ENCODE peak calls at places on chromosome 22, in seven cellular contexts. One of them, this sample, is unnamed.
A peak's percentile ranks its signal among the peaks of the same experiment; 100 is the strongest.

GRCh38 chr22:24894998-24895397 is 51.5 kb downstream of the LHFPL7 start:
- DNase-seq in stimulated activated CD4-positive, alpha-beta T cell treated with anti-CD3 and anti-CD28 coated beads, Interleukin-4, amount 100 ng/mL, for 1 hour: no peak
- DNase-seq in tibial nerve: peak; percentile 60
- DNase-seq in hypothalamus: no peak
- DNase-seq in LHCN-M2: peak; percentile 27
- DNase-seq in NCI-H2081: peak; percentile 44
- DNase-seq in psoas muscle: peak; percentile 76
- DNase-seq in this sample: peak; percentile 84

GRCh38 chr22:40216041-40216756 is 38.5 kb downstream of the TNRC6B start:
- DNase-seq in tibial nerve: no peak
- DNase-seq in psoas muscle: no peak
- DNase-seq in hypothalamus: no peak
- DNase-seq in LHCN-M2: no peak
- DNase-seq in NCI-H2081: no peak
- DNase-seq in stimulated activated CD4-positive, alpha-beta T cell treated with anti-CD3 and anti-CD28 coated beads, Interleukin-4, amount 100 ng/mL, for 1 hour: peak; percentile 17
- DNase-seq in this sample: no peak

GRCh38 chr22:17836977-17837742 is 62.9 kb upstream of the BID start:
- DNase-seq in hypothalamus: no peak
- DNase-seq in LHCN-M2: no peak
- DNase-seq in tibial nerve: no peak
- DNase-seq in psoas muscle: no peak
- DNase-seq in stimulated activated CD4-positive, alpha-beta T cell treated with anti-CD3 and anti-CD28 coated beads, Interleukin-4, amount 100 ng/mL, for 1 hour: no peak
- DNase-seq in NCI-H2081: no peak
- DNase-seq in this sample: no peak

GRCh38 chr22:25651332-25651731 is 86.9 kb downstream of the GRK3 start:
- DNase-seq in NCI-H2081: no peak
- DNase-seq in stimulated activated CD4-positive, alpha-beta T cell treated with anti-CD3 and anti-CD28 coated beads, Interleukin-4, amount 100 ng/mL, for 1 hour: no peak
- DNase-seq in tibial nerve: no peak
- DNase-seq in hypothalamus: no peak
- DNase-seq in LHCN-M2: no peak
- DNase-seq in psoas muscle: no peak
- DNase-seq in this sample: no peak

GRCh38 chr22:25542231-25542630 is 22.2 kb upstream of the GRK3 start:
- DNase-seq in tibial nerve: no peak
- DNase-seq in NCI-H2081: no peak
- DNase-seq in hypothalamus: no peak
- DNase-seq in stimulated activated CD4-positive, alpha-beta T cell treated with anti-CD3 and anti-CD28 coated beads, Interleukin-4, amount 100 ng/mL, for 1 hour: no peak
- DNase-seq in LHCN-M2: no peak
- DNase-seq in psoas muscle: no peak
- DNase-seq in this sample: no peak

GRCh38 chr22:17914474-17914873 is 109.9 kb downstream of the MICAL3 start:
- DNase-seq in LHCN-M2: no peak
- DNase-seq in NCI-H2081: no peak
- DNase-seq in stimulated activated CD4-positive, alpha-beta T cell treated with anti-CD3 and anti-CD28 coated beads, Interleukin-4, amount 100 ng/mL, for 1 hour: no peak
- DNase-seq in tibial nerve: no peak
- DNase-seq in hypothalamus: no peak
- DNase-seq in psoas muscle: no peak
- DNase-seq in this sample: no peak

GRCh38 chr22:50346415-50346945 is 3.4 kb downstream of the PPP6R2 start:
- DNase-seq in stimulated activated CD4-positive, alpha-beta T cell treated with anti-CD3 and anti-CD28 coated beads, Interleukin-4, amount 100 ng/mL, for 1 hour: no peak
- DNase-seq in psoas muscle: no peak
- DNase-seq in hypothalamus: no peak
- DNase-seq in LHCN-M2: no peak
- DNase-seq in NCI-H2081: no peak
- DNase-seq in tibial nerve: no peak
- DNase-seq in this sample: no peak

GRCh38 chr22:24157783-24158170 is 23.5 kb upstream of the SUSD2 start:
- DNase-seq in LHCN-M2: peak; percentile 64
- DNase-seq in stimulated activated CD4-positive, alpha-beta T cell treated with anti-CD3 and anti-CD28 coated beads, Interleukin-4, amount 100 ng/mL, for 1 hour: no peak
- DNase-seq in psoas muscle: no peak
- DNase-seq in hypothalamus: no peak
- DNase-seq in tibial nerve: no peak
- DNase-seq in NCI-H2081: no peak
- DNase-seq in this sample: no peak

GRCh38 chr22:22021160-22021750 is 38.7 kb upstream of the TOP3B start:
- DNase-seq in NCI-H2081: no peak
- DNase-seq in psoas muscle: no peak
- DNase-seq in tibial nerve: no peak
- DNase-seq in stimulated activated CD4-positive, alpha-beta T cell treated with anti-CD3 and anti-CD28 coated beads, Interleukin-4, amount 100 ng/mL, for 1 hour: no peak
- DNase-seq in hypothalamus: no peak
- DNase-seq in LHCN-M2: no peak
- DNase-seq in this sample: no peak

GRCh38 chr22:42060489-42060888 is 10.1 kb downstream of the NAGA start:
- DNase-seq in hypothalamus: no peak
- DNase-seq in stimulated activated CD4-positive, alpha-beta T cell treated with anti-CD3 and anti-CD28 coated beads, Interleukin-4, amount 100 ng/mL, for 1 hour: no peak
- DNase-seq in NCI-H2081: no peak
- DNase-seq in psoas muscle: no peak
- DNase-seq in tibial nerve: no peak
- DNase-seq in LHCN-M2: no peak
- DNase-seq in this sample: no peak

GRCh38 chr22:41668971-41669911 is 19.4 kb downstream of the SNU13 start:
- DNase-seq in LHCN-M2: peak; percentile 57
- DNase-seq in tibial nerve: no peak
- DNase-seq in NCI-H2081: no peak
- DNase-seq in hypothalamus: no peak
- DNase-seq in psoas muscle: no peak
- DNase-seq in stimulated activated CD4-positive, alpha-beta T cell treated with anti-CD3 and anti-CD28 coated beads, Interleukin-4, amount 100 ng/mL, for 1 hour: no peak
- DNase-seq in this sample: peak; percentile 31

GRCh38 chr22:40805239-40805638 is 13.9 kb downstream of the SLC25A17 start:
- DNase-seq in hypothalamus: no peak
- DNase-seq in NCI-H2081: no peak
- DNase-seq in tibial nerve: no peak
- DNase-seq in LHCN-M2: no peak
- DNase-seq in stimulated activated CD4-positive, alpha-beta T cell treated with anti-CD3 and anti-CD28 coated beads, Interleukin-4, amount 100 ng/mL, for 1 hour: no peak
- DNase-seq in psoas muscle: no peak
- DNase-seq in this sample: no peak

GRCh38 chr22:37044634-37045625 is 6.6 kb upstream of the KCTD17 start:
- DNase-seq in tibial nerve: no peak
- DNase-seq in hypothalamus: no peak
- DNase-seq in psoas muscle: no peak
- DNase-seq in stimulated activated CD4-positive, alpha-beta T cell treated with anti-CD3 and anti-CD28 coated beads, Interleukin-4, amount 100 ng/mL, for 1 hour: no peak
- DNase-seq in NCI-H2081: no peak
- DNase-seq in LHCN-M2: no peak
- DNase-seq in this sample: peak; percentile 8

GRCh38 chr22:41563051-41563711 is 2.4 kb downstream of the CSDC2 start:
- DNase-seq in LHCN-M2: peak; percentile 89
- DNase-seq in hypothalamus: no peak
- DNase-seq in psoas muscle: no peak
- DNase-seq in stimulated activated CD4-positive, alpha-beta T cell treated with anti-CD3 and anti-CD28 coated beads, Interleukin-4, amount 100 ng/mL, for 1 hour: no peak
- DNase-seq in tibial nerve: no peak
- DNase-seq in NCI-H2081: no peak
- DNase-seq in this sample: no peak

GRCh38 chr22:42794551-42795510 is 62.2 kb downstream of the ARFGAP3 start:
- DNase-seq in psoas muscle: no peak
- DNase-seq in hypothalamus: no peak
- DNase-seq in LHCN-M2: no peak
- DNase-seq in NCI-H2081: no peak
- DNase-seq in tibial nerve: no peak
- DNase-seq in stimulated activated CD4-positive, alpha-beta T cell treated with anti-CD3 and anti-CD28 coated beads, Interleukin-4, amount 100 ng/mL, for 1 hour: no peak
- DNase-seq in this sample: no peak

GRCh38 chr22:28795932-28796856 is 4.2 kb downstream of the XBP1 start:
- DNase-seq in NCI-H2081: no peak
- DNase-seq in LHCN-M2: no peak
- DNase-seq in hypothalamus: no peak
- DNase-seq in psoas muscle: no peak
- DNase-seq in tibial nerve: no peak
- DNase-seq in stimulated activated CD4-positive, alpha-beta T cell treated with anti-CD3 and anti-CD28 coated beads, Interleukin-4, amount 100 ng/mL, for 1 hour: no peak
- DNase-seq in this sample: no peak

GRCh38 chr22:47067331-47067890 is 305.0 kb downstream of the TBC1D22A start:
- DNase-seq in psoas muscle: no peak
- DNase-seq in NCI-H2081: no peak
- DNase-seq in hypothalamus: no peak
- DNase-seq in stimulated activated CD4-positive, alpha-beta T cell treated with anti-CD3 and anti-CD28 coated beads, Interleukin-4, amount 100 ng/mL, for 1 hour: no peak
- DNase-seq in tibial nerve: no peak
- DNase-seq in LHCN-M2: no peak
- DNase-seq in this sample: no peak

GRCh38 chr22:43126506-43127165 is 16.1 kb downstream of the BIK start:
- DNase-seq in stimulated activated CD4-positive, alpha-beta T cell treated with anti-CD3 and anti-CD28 coated beads, Interleukin-4, amount 100 ng/mL, for 1 hour: no peak
- DNase-seq in psoas muscle: no peak
- DNase-seq in tibial nerve: no peak
- DNase-seq in LHCN-M2: peak; percentile 28
- DNase-seq in hypothalamus: no peak
- DNase-seq in NCI-H2081: no peak
- DNase-seq in this sample: no peak

GRCh38 chr22:31400023-31400397 is 606 bp downstream of the DRG1 start:
- DNase-seq in psoas muscle: no peak
- DNase-seq in NCI-H2081: peak; percentile 13
- DNase-seq in hypothalamus: no peak
- DNase-seq in LHCN-M2: peak; percentile 76
- DNase-seq in tibial nerve: no peak
- DNase-seq in stimulated activated CD4-positive, alpha-beta T cell treated with anti-CD3 and anti-CD28 coated beads, Interleukin-4, amount 100 ng/mL, for 1 hour: no peak
- DNase-seq in this sample: no peak

GRCh38 chr22:49139492-49140151 is 688.1 kb downstream of the BRD1 start:
- DNase-seq in NCI-H2081: no peak
- DNase-seq in hypothalamus: no peak
- DNase-seq in LHCN-M2: no peak
- DNase-seq in tibial nerve: no peak
- DNase-seq in stimulated activated CD4-positive, alpha-beta T cell treated with anti-CD3 and anti-CD28 coated beads, Interleukin-4, amount 100 ng/mL, for 1 hour: no peak
- DNase-seq in psoas muscle: no peak
- DNase-seq in this sample: no peak

GRCh38 chr22:24072361-24072760 is 61.3 kb downstream of the CABIN1 start:
- DNase-seq in hypothalamus: no peak
- DNase-seq in stimulated activated CD4-positive, alpha-beta T cell treated with anti-CD3 and anti-CD28 coated beads, Interleukin-4, amount 100 ng/mL, for 1 hour: no peak
- DNase-seq in psoas muscle: no peak
- DNase-seq in NCI-H2081: no peak
- DNase-seq in LHCN-M2: no peak
- DNase-seq in tibial nerve: no peak
- DNase-seq in this sample: no peak

GRCh38 chr22:42343136-42343484 is 72.7 kb upstream of the TCF20 start:
- DNase-seq in hypothalamus: no peak
- DNase-seq in NCI-H2081: peak; percentile 53
- DNase-seq in LHCN-M2: no peak
- DNase-seq in stimulated activated CD4-positive, alpha-beta T cell treated with anti-CD3 and anti-CD28 coated beads, Interleukin-4, amount 100 ng/mL, for 1 hour: no peak
- DNase-seq in tibial nerve: no peak
- DNase-seq in psoas muscle: no peak
- DNase-seq in this sample: no peak

GRCh38 chr22:36285545-36285944 is 32.6 kb downstream of the APOL1 start:
- DNase-seq in stimulated activated CD4-positive, alpha-beta T cell treated with anti-CD3 and anti-CD28 coated beads, Interleukin-4, amount 100 ng/mL, for 1 hour: no peak
- DNase-seq in tibial nerve: no peak
- DNase-seq in LHCN-M2: no peak
- DNase-seq in hypothalamus: no peak
- DNase-seq in psoas muscle: peak; percentile 48
- DNase-seq in NCI-H2081: no peak
- DNase-seq in this sample: no peak

GRCh38 chr22:16915711-16916110 is 90.5 kb upstream of the XKR3 start:
- DNase-seq in LHCN-M2: peak; percentile 12
- DNase-seq in stimulated activated CD4-positive, alpha-beta T cell treated with anti-CD3 and anti-CD28 coated beads, Interleukin-4, amount 100 ng/mL, for 1 hour: no peak
- DNase-seq in hypothalamus: no peak
- DNase-seq in tibial nerve: no peak
- DNase-seq in NCI-H2081: no peak
- DNase-seq in psoas muscle: no peak
- DNase-seq in this sample: no peak

GRCh38 chr22:41976070-41976901 is 7.0 kb downstream of the SEPTIN3 start:
- DNase-seq in stimulated activated CD4-positive, alpha-beta T cell treated with anti-CD3 and anti-CD28 coated beads, Interleukin-4, amount 100 ng/mL, for 1 hour: peak; percentile 52
- DNase-seq in LHCN-M2: no peak
- DNase-seq in hypothalamus: peak; percentile 66
- DNase-seq in psoas muscle: peak; percentile 66
- DNase-seq in tibial nerve: no peak
- DNase-seq in NCI-H2081: peak; percentile 51
- DNase-seq in this sample: no peak

GRCh38 chr22:31079095-31079642 is 1.9 kb upstream of the SMTN start:
- DNase-seq in NCI-H2081: no peak
- DNase-seq in LHCN-M2: no peak
- DNase-seq in tibial nerve: no peak
- DNase-seq in psoas muscle: no peak
- DNase-seq in hypothalamus: no peak
- DNase-seq in stimulated activated CD4-positive, alpha-beta T cell treated with anti-CD3 and anti-CD28 coated beads, Interleukin-4, amount 100 ng/mL, for 1 hour: no peak
- DNase-seq in this sample: no peak

GRCh38 chr22:32824531-32825315 is 23.2 kb downstream of the TIMP3 start:
- DNase-seq in NCI-H2081: no peak
- DNase-seq in psoas muscle: no peak
- DNase-seq in stimulated activated CD4-positive, alpha-beta T cell treated with anti-CD3 and anti-CD28 coated beads, Interleukin-4, amount 100 ng/mL, for 1 hour: no peak
- DNase-seq in LHCN-M2: no peak
- DNase-seq in tibial nerve: no peak
- DNase-seq in hypothalamus: no peak
- DNase-seq in this sample: no peak

GRCh38 chr22:48744967-48745841 is 1082.5 kb downstream of the BRD1 start:
- DNase-seq in NCI-H2081: no peak
- DNase-seq in LHCN-M2: no peak
- DNase-seq in hypothalamus: no peak
- DNase-seq in stimulated activated CD4-positive, alpha-beta T cell treated with anti-CD3 and anti-CD28 coated beads, Interleukin-4, amount 100 ng/mL, for 1 hour: no peak
- DNase-seq in tibial nerve: no peak
- DNase-seq in psoas muscle: no peak
- DNase-seq in this sample: no peak

GRCh38 chr22:16955678-16956210 is 52.3 kb downstream of the GAB4 start:
- DNase-seq in stimulated activated CD4-positive, alpha-beta T cell treated with anti-CD3 and anti-CD28 coated beads, Interleukin-4, amount 100 ng/mL, for 1 hour: no peak
- DNase-seq in NCI-H2081: no peak
- DNase-seq in psoas muscle: no peak
- DNase-seq in hypothalamus: no peak
- DNase-seq in tibial nerve: no peak
- DNase-seq in LHCN-M2: no peak
- DNase-seq in this sample: no peak

GRCh38 chr22:50507421-50507990 is at the start of gene LMF2:
- DNase-seq in psoas muscle: peak; percentile 96
- DNase-seq in LHCN-M2: no peak
- DNase-seq in NCI-H2081: peak; percentile 60
- DNase-seq in stimulated activated CD4-positive, alpha-beta T cell treated with anti-CD3 and anti-CD28 coated beads, Interleukin-4, amount 100 ng/mL, for 1 hour: peak; percentile 94
- DNase-seq in tibial nerve: peak; percentile 83
- DNase-seq in hypothalamus: peak; percentile 100
- DNase-seq in this sample: peak; percentile 95

GRCh38 chr22:37244922-37245722 is 1.1 kb upstream of the RAC2 start:
- DNase-seq in hypothalamus: no peak
- DNase-seq in LHCN-M2: no peak
- DNase-seq in tibial nerve: no peak
- DNase-seq in psoas muscle: no peak
- DNase-seq in stimulated activated CD4-positive, alpha-beta T cell treated with anti-CD3 and anti-CD28 coated beads, Interleukin-4, amount 100 ng/mL, for 1 hour: no peak
- DNase-seq in NCI-H2081: no peak
- DNase-seq in this sample: no peak

GRCh38 chr22:35915477-35916013 is 113.1 kb downstream of the RBFOX2 start:
- DNase-seq in stimulated activated CD4-positive, alpha-beta T cell treated with anti-CD3 and anti-CD28 coated beads, Interleukin-4, amount 100 ng/mL, for 1 hour: no peak
- DNase-seq in psoas muscle: no peak
- DNase-seq in tibial nerve: no peak
- DNase-seq in LHCN-M2: peak; percentile 50
- DNase-seq in NCI-H2081: no peak
- DNase-seq in hypothalamus: no peak
- DNase-seq in this sample: no peak

GRCh38 chr22:22955866-22956535 is 68.4 kb downstream of the IGLL5 start:
- DNase-seq in NCI-H2081: peak; percentile 37
- DNase-seq in hypothalamus: peak; percentile 19
- DNase-seq in LHCN-M2: peak; percentile 50
- DNase-seq in stimulated activated CD4-positive, alpha-beta T cell treated with anti-CD3 and anti-CD28 coated beads, Interleukin-4, amount 100 ng/mL, for 1 hour: peak; percentile 52
- DNase-seq in psoas muscle: peak; percentile 62
- DNase-seq in tibial nerve: peak; percentile 61
- DNase-seq in this sample: peak; percentile 59

GRCh38 chr22:31970490-31971444 is 26.4 kb downstream of the YWHAH start:
- DNase-seq in NCI-H2081: peak; percentile 70
- DNase-seq in stimulated activated CD4-positive, alpha-beta T cell treated with anti-CD3 and anti-CD28 coated beads, Interleukin-4, amount 100 ng/mL, for 1 hour: peak; percentile 83
- DNase-seq in psoas muscle: peak; percentile 90
- DNase-seq in tibial nerve: peak; percentile 47
- DNase-seq in LHCN-M2: peak; percentile 56
- DNase-seq in hypothalamus: peak; percentile 66
- DNase-seq in this sample: peak; percentile 93

GRCh38 chr22:26590525-26590858 is 560 bp upstream of the TPST2 start:
- DNase-seq in NCI-H2081: no peak
- DNase-seq in stimulated activated CD4-positive, alpha-beta T cell treated with anti-CD3 and anti-CD28 coated beads, Interleukin-4, amount 100 ng/mL, for 1 hour: no peak
- DNase-seq in tibial nerve: no peak
- DNase-seq in psoas muscle: no peak
- DNase-seq in LHCN-M2: no peak
- DNase-seq in hypothalamus: no peak
- DNase-seq in this sample: no peak